ENCODE peak calls at places on chromosomes 1 and 21, in nine cellular contexts. Y, F, I, P, N, Q, B, V and X are unnamed samples.

GRCh38 chr1:167722870-167723251 is 1.1 kb downstream of the MPZL1 start:
- DNase-seq in Q (peak), F (no peak), Y (no peak), N (no peak), B (no peak), I (no peak), P (no peak), V (no peak), X (no peak)

GRCh38 chr1:216984536-216984935 is 261.3 kb upstream of the ESRRG start:
- DNase-seq in Q (no peak), Y (no peak), N (no peak), F (no peak), B (no peak), P (no peak), I (no peak), V (no peak), X (no peak)

GRCh38 chr1:198201956-198202784 is 45.4 kb downstream of the NEK7 start:
- DNase-seq in I (no peak), Y (peak), N (no peak), F (no peak), P (no peak), Q (no peak), B (no peak), V (no peak), X (peak)

GRCh38 chr1:62689524-62689923 is 1.3 kb upstream of the DOCK7 start:
- DNase-seq in I (no peak), N (peak), P (no peak), Q (peak), Y (no peak), F (no peak), B (peak), V (peak), X (no peak)

GRCh38 chr21:42763578-42764442 is 110.4 kb downstream of the PDE9A start:
- DNase-seq in Q (no peak), V (no peak), P (no peak), B (no peak), N (no peak), I (no peak), Y (no peak), F (no peak), X (no peak)

GRCh38 chr21:26966360-26966977 is 419 bp downstream of the ADAMTS5 start:
- DNase-seq in F (no peak), N (peak), V (peak), B (peak), Q (peak), Y (no peak), I (peak), P (no peak), X (no peak)

GRCh38 chr1:147824776-147825175 is 64.4 kb upstream of the GJA5 start:
- DNase-seq in V (no peak), P (no peak), I (no peak), Y (no peak), F (no peak), N (no peak), Q (peak), B (no peak), X (no peak)

GRCh38 chr1:162706003-162706402 is 73.7 kb downstream of the DDR2 start:
- DNase-seq in Y (no peak), B (no peak), Q (no peak), N (no peak), P (no peak), F (no peak), V (no peak), I (no peak), X (no peak)

GRCh38 chr1:232837085-232837484 is 31.9 kb downstream of the MAP10 start:
- DNase-seq in N (peak), F (no peak), Q (peak), V (no peak), P (no peak), B (peak), Y (no peak), I (no peak), X (no peak)

GRCh38 chr1:89523597-89524368 is 846 bp upstream of the LRRC8B start:
- DNase-seq in P (peak), Q (no peak), V (no peak), N (peak), F (peak), I (peak), B (peak), Y (peak), X (no peak)

GRCh38 chr1:33181906-33182305 is at the start of gene TRIM62:
- DNase-seq in V (peak), P (peak), N (peak), Q (peak), F (peak), Y (peak), I (peak), B (peak), X (peak)

GRCh38 chr1:19122668-19123067 is 87.4 kb downstream of the UBR4 start:
- DNase-seq in B (peak), N (peak), Y (no peak), I (no peak), P (no peak), Q (no peak), V (no peak), F (no peak), X (no peak)

GRCh38 chr1:194043984-194044755 is 857.8 kb upstream of the B3GALT2 start:
- DNase-seq in F (no peak), B (peak), V (peak), I (no peak), N (peak), Y (no peak), P (no peak), Q (no peak), X (no peak)